ENCODE peak calls at places on chromosomes 6 and 20, in nine cellular contexts. One of them, this sample, is unnamed.

GRCh38 chr20:48820649-48820973 is 7.2 kb downstream of the PREX1 start:
- DNase-seq in MV-4-11: no peak
- DNase-seq in EL: no peak
- DNase-seq in GM04504: no peak
- DNase-seq in heart right ventricle: no peak
- DNase-seq in AG04449: no peak
- DNase-seq in GM18507: no peak
- DNase-seq in myocyte: no peak
- DNase-seq in progenitor cell of endocrine pancreas: no peak
- DNase-seq in this sample: no peak

GRCh38 chr20:40687384-40688128 is 1.5 kb downstream of the MAFB start:
- DNase-seq in MV-4-11: no peak
- DNase-seq in EL: no peak
- DNase-seq in GM04504: no peak
- DNase-seq in heart right ventricle: peak; percentile 47
- DNase-seq in AG04449: no peak
- DNase-seq in GM18507: no peak
- DNase-seq in myocyte: peak; percentile 35
- DNase-seq in progenitor cell of endocrine pancreas: peak; percentile 46
- DNase-seq in this sample: no peak

GRCh38 chr6:90294614-90294988 is 2.0 kb downstream of the BACH2 start:
- DNase-seq in MV-4-11: no peak
- DNase-seq in EL: no peak
- DNase-seq in GM04504: no peak
- DNase-seq in heart right ventricle: no peak
- DNase-seq in AG04449: no peak
- DNase-seq in GM18507: no peak
- DNase-seq in myocyte: no peak
- DNase-seq in progenitor cell of endocrine pancreas: no peak
- DNase-seq in this sample: no peak

GRCh38 chr20:44931911-44932310 is 22.1 kb downstream of the PABPC1L start:
- DNase-seq in MV-4-11: no peak
- DNase-seq in EL: no peak
- DNase-seq in GM04504: no peak
- DNase-seq in heart right ventricle: no peak
- DNase-seq in AG04449: no peak
- DNase-seq in GM18507: no peak
- DNase-seq in myocyte: no peak
- DNase-seq in progenitor cell of endocrine pancreas: no peak
- DNase-seq in this sample: no peak

GRCh38 chr20:52110456-52110855 is 81.1 kb downstream of the ZFP64 start:
- DNase-seq in MV-4-11: no peak
- DNase-seq in EL: no peak
- DNase-seq in GM04504: no peak
- DNase-seq in heart right ventricle: no peak
- DNase-seq in AG04449: no peak
- DNase-seq in GM18507: no peak
- DNase-seq in myocyte: no peak
- DNase-seq in progenitor cell of endocrine pancreas: no peak
- DNase-seq in this sample: no peak

GRCh38 chr20:24993337-24994185 is 1.0 kb upstream of the APMAP start:
- DNase-seq in MV-4-11: peak; percentile 45
- DNase-seq in EL: peak; percentile 61
- DNase-seq in GM04504: no peak
- DNase-seq in heart right ventricle: no peak
- DNase-seq in AG04449: no peak
- DNase-seq in GM18507: no peak
- DNase-seq in myocyte: peak; percentile 56
- DNase-seq in progenitor cell of endocrine pancreas: no peak
- DNase-seq in this sample: peak; percentile 54

GRCh38 chr20:11509776-11510175 is 407.9 kb upstream of the BTBD3 start:
- DNase-seq in MV-4-11: no peak
- DNase-seq in EL: no peak
- DNase-seq in GM04504: no peak
- DNase-seq in heart right ventricle: no peak
- DNase-seq in AG04449: no peak
- DNase-seq in GM18507: no peak
- DNase-seq in myocyte: no peak
- DNase-seq in progenitor cell of endocrine pancreas: no peak
- DNase-seq in this sample: no peak

GRCh38 chr6:121319112-121319553 is 15.1 kb downstream of the TBC1D32 start:
- DNase-seq in MV-4-11: no peak
- DNase-seq in EL: peak; percentile 42
- DNase-seq in GM04504: no peak
- DNase-seq in heart right ventricle: no peak
- DNase-seq in AG04449: no peak
- DNase-seq in GM18507: no peak
- DNase-seq in myocyte: peak; percentile 16
- DNase-seq in progenitor cell of endocrine pancreas: no peak
- DNase-seq in this sample: peak; percentile 5

GRCh38 chr6:4368649-4369048 is 233.3 kb upstream of the ECI2 start:
- DNase-seq in MV-4-11: no peak
- DNase-seq in EL: no peak
- DNase-seq in GM04504: no peak
- DNase-seq in heart right ventricle: no peak
- DNase-seq in AG04449: no peak
- DNase-seq in GM18507: no peak
- DNase-seq in myocyte: no peak
- DNase-seq in progenitor cell of endocrine pancreas: no peak
- DNase-seq in this sample: no peak

GRCh38 chr6:43377710-43378229 is 8.3 kb upstream of the ZNF318 start:
- DNase-seq in MV-4-11: no peak
- DNase-seq in EL: no peak
- DNase-seq in GM04504: no peak
- DNase-seq in heart right ventricle: no peak
- DNase-seq in AG04449: no peak
- DNase-seq in GM18507: no peak
- DNase-seq in myocyte: no peak
- DNase-seq in progenitor cell of endocrine pancreas: no peak
- DNase-seq in this sample: no peak

GRCh38 chr6:157860505-157860991 is 37.5 kb downstream of the SNX9 start:
- DNase-seq in MV-4-11: no peak
- DNase-seq in EL: no peak
- DNase-seq in GM04504: no peak
- DNase-seq in heart right ventricle: no peak
- DNase-seq in AG04449: no peak
- DNase-seq in GM18507: no peak
- DNase-seq in myocyte: no peak
- DNase-seq in progenitor cell of endocrine pancreas: no peak
- DNase-seq in this sample: no peak

GRCh38 chr20:21840991-21841390 is 135.5 kb downstream of the PAX1 start:
- DNase-seq in MV-4-11: no peak
- DNase-seq in EL: no peak
- DNase-seq in GM04504: no peak
- DNase-seq in heart right ventricle: no peak
- DNase-seq in AG04449: no peak
- DNase-seq in GM18507: no peak
- DNase-seq in myocyte: no peak
- DNase-seq in progenitor cell of endocrine pancreas: no peak
- DNase-seq in this sample: no peak

GRCh38 chr20:37984018-37984785 is 49.1 kb downstream of the TTI1 start:
- DNase-seq in MV-4-11: no peak
- DNase-seq in EL: no peak
- DNase-seq in GM04504: no peak
- DNase-seq in heart right ventricle: peak; percentile 25
- DNase-seq in AG04449: no peak
- DNase-seq in GM18507: no peak
- DNase-seq in myocyte: no peak
- DNase-seq in progenitor cell of endocrine pancreas: no peak
- DNase-seq in this sample: no peak

GRCh38 chr20:43397147-43397546 is 60.5 kb upstream of the SRSF6 start:
- DNase-seq in MV-4-11: no peak
- DNase-seq in EL: no peak
- DNase-seq in GM04504: no peak
- DNase-seq in heart right ventricle: no peak
- DNase-seq in AG04449: no peak
- DNase-seq in GM18507: no peak
- DNase-seq in myocyte: no peak
- DNase-seq in progenitor cell of endocrine pancreas: no peak
- DNase-seq in this sample: no peak

GRCh38 chr6:27541212-27541931 is 68.5 kb upstream of the ZNF184 start:
- DNase-seq in MV-4-11: no peak
- DNase-seq in EL: peak; percentile 68
- DNase-seq in GM04504: no peak
- DNase-seq in heart right ventricle: no peak
- DNase-seq in AG04449: no peak
- DNase-seq in GM18507: no peak
- DNase-seq in myocyte: no peak
- DNase-seq in progenitor cell of endocrine pancreas: no peak
- DNase-seq in this sample: no peak

GRCh38 chr6:156164701-156165454 is 612.3 kb upstream of the ARID1B start:
- DNase-seq in MV-4-11: no peak
- DNase-seq in EL: no peak
- DNase-seq in GM04504: no peak
- DNase-seq in heart right ventricle: no peak
- DNase-seq in AG04449: no peak
- DNase-seq in GM18507: no peak
- DNase-seq in myocyte: no peak
- DNase-seq in progenitor cell of endocrine pancreas: no peak
- DNase-seq in this sample: no peak

GRCh38 chr6:43846556-43846955 is 76.5 kb downstream of the VEGFA start:
- DNase-seq in MV-4-11: no peak
- DNase-seq in EL: peak; percentile 52
- DNase-seq in GM04504: no peak
- DNase-seq in heart right ventricle: no peak
- DNase-seq in AG04449: no peak
- DNase-seq in GM18507: no peak
- DNase-seq in myocyte: no peak
- DNase-seq in progenitor cell of endocrine pancreas: no peak
- DNase-seq in this sample: no peak

GRCh38 chr6:39884696-39885095 is 49.6 kb downstream of the MOCS1 start:
- DNase-seq in MV-4-11: no peak
- DNase-seq in EL: peak; percentile 92
- DNase-seq in GM04504: peak; percentile 4
- DNase-seq in heart right ventricle: no peak
- DNase-seq in AG04449: peak; percentile 80
- DNase-seq in GM18507: no peak
- DNase-seq in myocyte: peak; percentile 97
- DNase-seq in progenitor cell of endocrine pancreas: no peak
- DNase-seq in this sample: no peak

GRCh38 chr20:34215711-34216381 is 25.4 kb upstream of the ASIP start:
- DNase-seq in MV-4-11: peak; percentile 24
- DNase-seq in EL: peak; percentile 84
- DNase-seq in GM04504: peak; percentile 39
- DNase-seq in heart right ventricle: peak; percentile 83
- DNase-seq in AG04449: no peak
- DNase-seq in GM18507: no peak
- DNase-seq in myocyte: peak; percentile 91
- DNase-seq in progenitor cell of endocrine pancreas: peak; percentile 82
- DNase-seq in this sample: peak; percentile 83

This sample was measured in AG08396.